ENCODE peak calls at places on chromosomes 11 and 22, in eight cellular contexts. B is iPS DF 6.9, C is neuronal stem cell, V is adrenal gland, I is AG04450, W is transverse colon, H is adipocyte, R is mesendoderm. P is an unnamed sample.

GRCh38 chr22:28075260-28075981 is 156.4 kb upstream of the PITPNB start:
- DNase-seq in H (peak), V (peak), B (no peak), R (peak), I (peak), C (no peak), W (peak), P (no peak)

GRCh38 chr11:2534957-2535672 is 90.3 kb downstream of the KCNQ1 start:
- DNase-seq in R (no peak), I (no peak), W (peak), H (no peak), B (no peak), V (peak), C (no peak), P (no peak)

GRCh38 chr11:87466228-87466627 is 428.5 kb downstream of the TMEM135 start:
- DNase-seq in C (no peak), I (no peak), R (no peak), H (peak), B (no peak), W (peak), V (no peak), P (no peak)

GRCh38 chr11:11427185-11427944 is 74.3 kb upstream of the CSNK2A3 start:
- DNase-seq in H (no peak), C (no peak), W (no peak), R (no peak), V (peak), I (no peak), B (no peak), P (no peak)

GRCh38 chr11:118366287-118366686 is 6.9 kb downstream of the UBE4A start:
- DNase-seq in V (no peak), B (no peak), W (no peak), R (no peak), I (no peak), C (no peak), H (no peak), P (no peak)

GRCh38 chr11:13102865-13103539 is 93.9 kb downstream of the RASSF10 start:
- DNase-seq in B (no peak), I (no peak), W (no peak), C (no peak), V (no peak), R (no peak), H (no peak), P (no peak)

GRCh38 chr11:133946541-133947297 is 10.0 kb downstream of the IGSF9B start:
- DNase-seq in W (no peak), I (no peak), V (no peak), C (no peak), B (no peak), R (no peak), H (no peak), P (peak)

GRCh38 chr11:72975778-72976520 is 161.7 kb downstream of the ATG16L2 start:
- DNase-seq in I (peak), V (no peak), H (peak), R (no peak), B (no peak), W (no peak), C (no peak), P (no peak)

GRCh38 chr11:88345408-88345807 is 7.9 kb upstream of the CTSC start:
- DNase-seq in R (no peak), I (no peak), V (no peak), C (no peak), W (no peak), B (no peak), H (no peak), P (no peak)

GRCh38 chr11:23112390-23112789 is 252.1 kb upstream of the CCDC179 start:
- DNase-seq in W (no peak), I (no peak), B (no peak), H (no peak), R (peak), V (no peak), C (no peak), P (no peak)

GRCh38 chr11:113131036-113131775 is 170.0 kb downstream of the NCAM1 start:
- DNase-seq in B (no peak), W (no peak), C (no peak), H (no peak), I (no peak), V (no peak), R (no peak), P (no peak)

GRCh38 chr11:64089027-64089360 is 53.3 kb downstream of the FLRT1 start:
- DNase-seq in C (no peak), I (no peak), R (no peak), V (no peak), B (no peak), W (peak), H (no peak), P (peak)

GRCh38 chr11:64088159-64089026 is 52.7 kb downstream of the FLRT1 start:
- DNase-seq in V (no peak), W (no peak), R (peak), H (no peak), B (peak), I (no peak), C (no peak), P (peak)

GRCh38 chr11:64089493-64089892 is 53.8 kb downstream of the FLRT1 start:
- DNase-seq in H (no peak), B (no peak), V (no peak), W (no peak), C (no peak), I (no peak), R (no peak), P (no peak)

GRCh38 chr11:64090811-64091516 is 55.2 kb downstream of the FLRT1 start:
- DNase-seq in H (peak), R (peak), I (no peak), B (no peak), C (no peak), W (no peak), V (no peak), P (peak)

GRCh38 chr11:64089915-64090810 is 54.4 kb downstream of the FLRT1 start:
- DNase-seq in R (no peak), I (no peak), B (no peak), H (no peak), V (no peak), C (no peak), W (no peak), P (peak)
- H3K4me3 ChIP-seq in R (no peak), I (no peak), B (no peak), H (no peak), V (no peak), C (no peak), W (no peak), P (no peak)

DNA sequence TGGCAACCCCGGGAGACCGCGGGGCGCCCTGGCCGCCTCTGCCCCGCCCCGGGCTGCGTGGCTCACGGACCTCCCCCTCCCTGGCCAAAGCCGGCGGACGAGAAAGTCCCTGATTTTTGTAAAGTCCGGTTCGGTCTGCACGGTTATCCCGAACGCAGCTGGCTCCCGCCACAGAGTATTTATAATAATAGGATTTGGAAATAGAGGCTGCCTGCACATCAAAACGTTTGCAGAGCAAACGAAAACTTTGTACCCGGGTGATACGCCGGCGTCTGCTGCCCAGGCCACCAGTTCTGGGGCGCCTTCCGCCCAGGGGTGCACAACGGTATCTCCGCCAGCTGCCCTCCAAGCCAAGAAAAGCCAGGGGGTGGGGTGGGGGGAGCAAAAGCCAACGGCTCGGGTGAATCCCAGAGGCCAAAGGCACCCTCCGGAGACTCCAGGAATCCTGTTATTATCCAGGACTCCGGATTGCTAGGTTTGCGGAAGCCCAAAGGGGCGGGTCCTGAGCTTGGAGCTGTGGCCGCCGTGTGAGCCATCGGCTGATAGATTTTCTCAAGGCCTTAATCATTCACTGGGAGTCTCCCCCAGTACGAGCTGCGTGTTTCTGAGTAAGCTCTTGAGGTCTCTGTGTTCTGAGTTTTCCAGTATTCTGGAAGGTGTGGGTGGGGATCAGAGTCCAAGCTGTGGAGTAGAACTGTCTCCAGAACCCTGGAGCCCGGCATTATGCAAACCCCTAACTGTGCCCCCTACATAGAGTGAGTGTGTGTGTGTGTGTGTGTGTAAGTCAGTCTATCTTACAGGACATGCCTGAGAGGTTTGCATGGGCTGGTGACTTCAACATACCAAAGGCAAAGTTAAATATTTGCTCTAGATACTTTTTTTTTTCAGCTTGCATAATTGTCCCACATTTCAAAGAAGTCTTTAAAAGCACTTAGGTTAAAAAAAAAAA is 679 bp upstream of the SHANK2 start:
- DNase-seq in V (no peak), B (no peak), C (no peak), H (peak), R (peak), W (peak), I (no peak), P (peak)
- H3K4me3 ChIP-seq in V (peak), B (peak), C (no peak), H (peak), R (peak), W (peak), I (peak), P (peak)

GRCh38 chr11:119584193-119585037 is 144.6 kb downstream of the NECTIN1 start:
- DNase-seq in C (peak), H (peak), R (peak), I (peak), B (no peak), W (no peak), V (peak), P (peak)

GRCh38 chr11:119589011-119589410 is 140.0 kb downstream of the NECTIN1 start:
- DNase-seq in W (no peak), H (no peak), C (no peak), R (no peak), I (no peak), V (no peak), B (no peak), P (no peak)

GRCh38 chr11:119586181-119586580 is 142.8 kb downstream of the NECTIN1 start:
- DNase-seq in R (no peak), B (no peak), W (no peak), I (no peak), H (no peak), C (no peak), V (no peak), P (peak)

GRCh38 chr11:119583585-119583984 is 145.4 kb downstream of the NECTIN1 start:
- DNase-seq in V (no peak), I (no peak), W (no peak), B (no peak), H (no peak), C (no peak), R (no peak), P (no peak)

DNA sequence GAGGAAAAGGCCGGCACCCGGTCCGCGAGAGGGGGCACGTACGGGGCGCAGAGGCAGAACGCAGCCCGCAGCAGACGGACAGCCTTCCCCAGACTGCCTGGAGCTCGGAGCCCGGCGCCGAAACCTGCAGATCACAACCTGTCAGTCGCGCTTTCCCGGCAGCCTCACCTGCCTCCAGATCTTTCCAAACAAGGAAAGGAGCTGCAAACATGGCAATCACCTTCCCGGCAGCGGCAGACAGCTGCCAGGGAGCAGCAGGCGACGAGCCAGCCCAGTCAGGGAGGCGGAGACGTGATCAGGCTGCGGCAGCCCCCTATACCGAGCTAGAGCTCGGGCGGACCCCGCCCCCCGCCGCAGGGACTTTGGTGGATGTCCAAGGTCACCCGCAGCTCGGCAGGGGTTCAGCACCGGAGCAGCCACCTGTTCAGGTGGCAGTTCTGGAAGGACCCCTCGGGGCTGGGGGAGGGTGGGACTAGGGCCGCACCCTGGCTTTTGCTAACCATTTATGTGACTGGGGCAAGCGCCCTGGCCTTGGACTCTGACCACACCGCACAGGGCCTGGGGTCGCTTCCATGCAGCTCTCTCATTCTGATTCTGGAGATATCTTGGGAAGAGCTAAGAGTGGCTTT is 143.8 kb downstream of the NECTIN1 start:
- DNase-seq in H (no peak), C (peak), W (peak), R (peak), B (no peak), V (no peak), I (no peak), P (peak)
- H3K4me3 ChIP-seq in H (peak), C (peak), W (peak), R (no peak), B (peak), V (peak), I (peak), P (peak)

GRCh38 chr11:66857234-66857926 is 516 bp downstream of the LRFN4 start:
- DNase-seq in R (peak), C (no peak), I (no peak), H (no peak), B (no peak), W (no peak), V (no peak), P (peak)

GRCh38 chr11:66858939-66859685 is 2.2 kb downstream of the LRFN4 start:
- DNase-seq in W (no peak), V (no peak), C (no peak), H (no peak), B (no peak), R (no peak), I (no peak), P (no peak)

GRCh38 chr11:66857927-66858185 is 992 bp downstream of the LRFN4 start:
- DNase-seq in B (no peak), C (no peak), W (no peak), R (no peak), I (no peak), H (no peak), V (no peak), P (no peak)

GRCh38 chr11:66859686-66860448 is 3.0 kb downstream of the LRFN4 start:
- DNase-seq in W (no peak), B (no peak), R (no peak), H (no peak), I (no peak), V (no peak), C (no peak), P (no peak)

DNA sequence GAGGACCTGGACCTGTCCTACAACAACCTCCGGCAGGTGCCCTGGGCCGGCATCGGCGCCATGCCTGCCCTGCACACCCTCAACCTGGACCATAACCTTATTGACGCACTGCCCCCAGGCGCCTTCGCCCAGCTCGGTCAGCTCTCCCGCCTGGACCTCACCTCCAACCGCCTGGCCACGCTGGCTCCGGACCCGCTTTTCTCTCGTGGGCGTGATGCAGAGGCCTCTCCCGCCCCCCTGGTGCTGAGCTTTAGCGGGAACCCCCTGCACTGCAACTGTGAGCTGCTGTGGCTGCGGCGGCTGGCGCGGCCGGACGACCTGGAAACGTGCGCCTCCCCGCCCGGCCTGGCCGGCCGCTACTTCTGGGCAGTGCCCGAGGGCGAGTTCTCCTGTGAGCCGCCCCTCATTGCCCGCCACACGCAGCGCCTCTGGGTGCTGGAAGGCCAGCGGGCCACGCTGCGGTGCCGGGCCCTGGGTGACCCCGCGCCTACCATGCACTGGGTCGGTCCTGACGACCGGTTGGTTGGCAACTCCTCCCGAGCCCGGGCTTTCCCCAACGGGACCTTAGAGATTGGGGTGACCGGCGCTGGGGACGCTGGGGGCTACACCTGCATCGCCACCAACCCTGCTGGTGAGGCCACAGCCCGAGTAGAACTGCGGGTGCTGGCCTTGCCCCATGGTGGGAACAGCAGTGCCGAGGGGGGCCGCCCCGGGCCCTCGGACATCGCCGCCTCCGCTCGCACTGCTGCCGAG is 1.5 kb downstream of the LRFN4 start:
- DNase-seq in H (no peak), R (no peak), I (no peak), B (no peak), V (no peak), C (no peak), W (no peak), P (no peak)
- H3K4me3 ChIP-seq in H (no peak), R (no peak), I (no peak), B (no peak), V (no peak), C (no peak), W (no peak), P (no peak)